ENCODE peak calls at places on chromosomes 1 and 21, in five cellular contexts. A is K562, C is GM12878, R is H1, J is HepG2. S is an unnamed sample.

GRCh38 chr1:30267046-30267445 is 456.3 kb downstream of the MATN1 start:
- DNase-seq in A (no peak), C (no peak), R (no peak), J (no peak), S (no peak)

GRCh38 chr1:58515794-58516401 is 30.6 kb downstream of the OMA1 start:
- DNase-seq in A (peak; percentile 80), C (peak; percentile 13), R (no peak), J (peak; percentile 72), S (peak; percentile 90)

GRCh38 chr1:208239518-208240381 is 4.4 kb downstream of the PLXNA2 start:
- DNase-seq in A (no peak), C (no peak), R (no peak), J (peak; percentile 54), S (no peak)

GRCh38 chr1:196114193-196114592 is 494.0 kb downstream of the KCNT2 start:
- DNase-seq in A (no peak), C (no peak), R (no peak), J (no peak), S (no peak)

GRCh38 chr1:153488731-153489130 is 28.3 kb upstream of the S100A7 start:
- DNase-seq in A (no peak), C (no peak), R (no peak), J (no peak), S (no peak)

GRCh38 chr1:24414884-24415333 is 693 bp upstream of the NIPAL3 start:
- DNase-seq in A (no peak), C (no peak), R (no peak), J (peak; percentile 21), S (no peak)

GRCh38 chr1:31602081-31602480 is 15.4 kb upstream of the HCRTR1 start:
- DNase-seq in A (no peak), C (no peak), R (no peak), J (no peak), S (no peak)

GRCh38 chr1:165116732-165117131 is 239.8 kb downstream of the LMX1A start:
- DNase-seq in A (no peak), C (no peak), R (no peak), J (no peak), S (no peak)

GRCh38 chr1:229599218-229599812 is 26.6 kb downstream of the TAF5L start:
- DNase-seq in A (no peak), C (no peak), R (no peak), J (no peak), S (no peak)

GRCh38 chr1:92711473-92712165 is 73.3 kb downstream of the EVI5 start:
- DNase-seq in A (peak; percentile 49), C (no peak), R (no peak), J (peak; percentile 24), S (no peak)

GRCh38 chr1:220271706-220272046 is 577 bp downstream of the RAB3GAP2 start:
- DNase-seq in A (peak; percentile 68), C (no peak), R (no peak), J (no peak), S (peak; percentile 68)

DNA sequence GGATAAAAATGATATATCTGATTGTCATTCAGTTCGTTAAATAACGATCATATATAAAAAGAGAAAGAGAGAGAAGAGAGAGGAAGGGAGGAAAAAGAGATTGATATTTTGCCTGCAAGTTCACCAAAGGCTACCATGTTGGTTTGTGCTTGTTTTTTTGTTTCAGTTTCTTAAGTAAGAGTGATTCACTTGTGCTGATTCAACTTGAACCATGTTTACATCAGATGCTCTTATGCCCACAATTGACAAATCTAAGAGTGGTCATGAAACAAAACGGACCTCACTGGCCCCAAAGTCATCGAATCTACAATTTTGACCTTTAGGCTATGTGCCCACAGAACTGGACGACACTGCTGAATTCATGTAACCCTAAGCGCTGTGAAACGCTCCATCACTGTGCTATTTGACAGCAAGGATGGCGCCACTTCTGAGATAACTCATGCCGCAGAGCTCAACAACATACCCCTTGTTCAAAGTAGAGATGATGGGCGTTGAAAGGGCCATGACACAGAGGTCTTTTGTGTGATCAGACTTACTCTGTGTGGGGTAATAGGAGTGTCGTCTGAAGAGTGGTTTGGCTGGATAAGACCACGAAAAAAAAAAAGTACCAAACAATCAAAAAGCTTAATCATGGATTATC is 481.4 kb downstream of the SETD4 start:
- DNase-seq in A (peak; percentile 17), C (no peak), R (no peak), J (peak; percentile 14), S (no peak)
- H3K4me1 ChIP-seq in A (no peaks in the 10 kb centered on the region), C (no peaks in the 10 kb centered on the region), R (no peaks in the 10 kb centered on the region), J (peaks cover 2% of the 10 kb centered on the region), S (no peaks in the 10 kb centered on the region)

GRCh38 chr1:233113009-233113712 is 162.8 kb downstream of the NTPCR start:
- DNase-seq in A (peak; percentile 85), C (peak; percentile 26), R (no peak), J (peak; percentile 48), S (peak; percentile 90)

GRCh38 chr1:233111731-233112130 is 161.3 kb downstream of the NTPCR start:
- DNase-seq in A (no peak), C (no peak), R (no peak), J (no peak), S (no peak)

GRCh38 chr1:233114159-233114558 is 163.7 kb downstream of the NTPCR start:
- DNase-seq in A (peak; percentile 7), C (no peak), R (no peak), J (no peak), S (peak; percentile 25)

GRCh38 chr1:233113713-233114028 is 163.3 kb downstream of the NTPCR start:
- DNase-seq in A (no peak), C (no peak), R (no peak), J (no peak), S (no peak)

GRCh38 chr1:233112184-233113008 is 162.0 kb downstream of the NTPCR start:
- DNase-seq in A (no peak), C (no peak), R (no peak), J (no peak), S (peak; percentile 36)
- TF ChIP-seq CREB1 in A (no peak), C (no peak), R (no peak), J (no peak), S (no peak)

DNA sequence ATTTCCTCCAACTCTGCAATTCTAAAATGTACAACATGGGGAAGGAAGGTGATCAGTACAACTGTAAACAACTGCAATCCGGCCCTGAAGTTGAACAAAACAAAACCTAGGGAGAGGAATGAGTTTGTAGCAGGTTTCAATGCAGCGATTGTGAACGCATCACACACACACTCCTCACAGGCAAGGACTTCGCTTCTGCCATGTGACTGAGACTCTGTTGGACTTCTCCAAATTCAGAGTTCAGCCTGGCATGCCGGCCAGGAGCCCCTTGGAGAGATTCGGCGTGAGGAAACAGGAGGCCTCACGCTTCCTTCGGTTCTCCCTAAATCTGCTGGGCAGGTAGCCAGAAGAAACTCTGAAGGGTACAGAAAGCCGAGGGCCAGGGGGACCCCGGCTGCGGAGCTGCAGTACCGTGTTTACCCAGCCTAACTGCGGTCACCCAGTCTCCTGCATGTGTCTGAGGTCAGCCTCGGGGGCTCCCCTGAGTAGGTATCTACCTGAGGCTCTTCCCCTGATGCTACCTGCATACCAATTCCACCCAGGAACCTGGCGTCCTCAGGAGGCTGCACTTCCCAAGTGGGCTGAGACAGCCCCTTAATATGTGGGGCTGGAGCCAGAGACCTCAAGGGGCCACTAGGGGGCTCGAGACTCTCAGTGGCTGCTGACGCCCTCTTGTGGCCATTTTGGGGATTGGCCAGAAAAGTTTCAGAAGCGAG is 2.9 kb upstream of the ANXA9 start:
- DNase-seq in A (peak; percentile 95), C (peak; percentile 40), R (peak; percentile 95), J (peak; percentile 82), S (peak; percentile 97)
- TF ChIP-seq POLR2AphosphoS5 in A (peak; percentile 29), C (no peak), R (no peak), J (peak; percentile 20), S (no peak)

GRCh38 chr1:168799918-168800605 is 71.1 kb upstream of the DPT start:
- DNase-seq in A (no peak), C (no peak), R (no peak), J (no peak), S (no peak)
- H3K4me1 ChIP-seq in A (no peaks in the 10 kb centered on the region), C (no peaks in the 10 kb centered on the region), R (no peaks in the 10 kb centered on the region), J (peaks cover 63% of the 10 kb centered on the region), S (peaks cover 7% of the 10 kb centered on the region)

GRCh38 chr1:240086726-240087125 is 5.0 kb upstream of the FMN2 start:
- DNase-seq in A (no peak), C (no peak), R (no peak), J (no peak), S (no peak)

GRCh38 chr1:240084749-240085148 is 6.9 kb upstream of the FMN2 start:
- DNase-seq in A (no peak), C (no peak), R (no peak), J (no peak), S (no peak)

GRCh38 chr1:240084337-240084736 is 7.3 kb upstream of the FMN2 start:
- DNase-seq in A (no peak), C (no peak), R (no peak), J (no peak), S (no peak)
- TF ChIP-seq CREB1 in A (no peak), C (no peak), R (no peak), J (no peak), S (no peak)

DNA sequence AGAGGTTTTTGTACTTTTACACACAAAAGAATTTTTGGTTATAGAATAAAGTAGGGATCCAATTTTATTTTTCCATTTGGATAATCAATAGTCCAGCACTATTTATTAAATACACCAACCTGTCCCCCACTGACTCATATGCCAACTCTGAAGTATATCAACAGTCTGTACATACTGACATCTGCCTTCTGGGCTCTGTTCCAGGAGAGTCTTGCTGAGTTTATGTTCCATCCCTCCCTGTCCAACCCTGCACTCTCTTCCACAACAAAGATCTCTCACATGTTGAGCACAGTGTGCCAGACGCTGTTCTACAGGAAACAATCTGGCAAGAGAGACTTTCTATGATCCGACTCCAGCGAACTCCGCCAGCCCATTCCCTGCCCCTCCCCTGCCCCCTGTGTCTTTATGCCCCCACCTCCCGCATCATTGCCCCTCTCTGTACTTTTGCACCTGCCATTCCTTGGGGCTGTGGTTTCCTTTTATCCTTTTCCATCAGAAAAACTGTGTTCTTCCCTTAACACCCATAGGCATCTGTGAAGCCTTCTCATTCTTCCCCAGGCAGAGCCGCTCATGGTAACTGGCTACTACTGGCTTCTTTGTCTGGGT is 3.3 kb downstream of the LACTBL1 start:
- DNase-seq in A (no peak), C (no peak), R (no peak), J (no peak), S (no peak)
- TF ChIP-seq POLR2AphosphoS5 in A (no peak), C (no peak), R (no peak), J (no peak), S (no peak)

GRCh38 chr1:156477526-156478249 is 22.9 kb downstream of the MEF2D start:
- DNase-seq in A (no peak), C (no peak), R (no peak), J (no peak), S (no peak)
- H3K4me1 ChIP-seq in A (peaks cover 17% of the 10 kb centered on the region), C (peaks cover 23% of the 10 kb centered on the region), R (peaks cover 16% of the 10 kb centered on the region), J (peaks cover 47% of the 10 kb centered on the region), S (peaks cover 19% of the 10 kb centered on the region)